ENCODE peak calls at places on chromosome 10, in nine cellular contexts. One of them, this sample, is unnamed.

GRCh38 chr10:119651514-119652327 is 541 bp downstream of the BAG3 start:
- DNase-seq in uterus: peak; percentile 40
- DNase-seq in adrenal gland: no peak
- DNase-seq in breast epithelium: no peak
- DNase-seq in A549: no peak
- DNase-seq in Peyer's patch: no peak
- DNase-seq in heart left ventricle: peak; percentile 32
- DNase-seq in prostate gland: no peak
- DNase-seq in IMR-90: no peak
- DNase-seq in this sample: peak; percentile 90

GRCh38 chr10:43728425-43728824 is 79.7 kb upstream of the ZNF32 start:
- DNase-seq in uterus: no peak
- DNase-seq in adrenal gland: no peak
- DNase-seq in breast epithelium: no peak
- DNase-seq in A549: no peak
- DNase-seq in Peyer's patch: no peak
- DNase-seq in heart left ventricle: no peak
- DNase-seq in prostate gland: no peak
- DNase-seq in IMR-90: no peak
- DNase-seq in this sample: no peak

GRCh38 chr10:20879136-20879535 is 18.0 kb downstream of the NEBL start:
- DNase-seq in uterus: no peak
- DNase-seq in adrenal gland: no peak
- DNase-seq in breast epithelium: no peak
- DNase-seq in A549: no peak
- DNase-seq in Peyer's patch: no peak
- DNase-seq in heart left ventricle: no peak
- DNase-seq in prostate gland: no peak
- DNase-seq in IMR-90: no peak
- DNase-seq in this sample: no peak

GRCh38 chr10:85558533-85558932 is 808.1 kb downstream of the GRID1 start:
- DNase-seq in uterus: no peak
- DNase-seq in adrenal gland: no peak
- DNase-seq in breast epithelium: no peak
- DNase-seq in A549: no peak
- DNase-seq in Peyer's patch: no peak
- DNase-seq in heart left ventricle: no peak
- DNase-seq in prostate gland: no peak
- DNase-seq in IMR-90: no peak
- DNase-seq in this sample: no peak

GRCh38 chr10:105542401-105542800 is 901.3 kb downstream of the SORCS3 start:
- DNase-seq in uterus: no peak
- DNase-seq in adrenal gland: no peak
- DNase-seq in breast epithelium: no peak
- DNase-seq in A549: no peak
- DNase-seq in Peyer's patch: no peak
- DNase-seq in heart left ventricle: no peak
- DNase-seq in prostate gland: no peak
- DNase-seq in IMR-90: no peak
- DNase-seq in this sample: no peak

GRCh38 chr10:52261362-52261761 is 52.7 kb upstream of the DKK1 start:
- DNase-seq in uterus: no peak
- DNase-seq in adrenal gland: no peak
- DNase-seq in breast epithelium: no peak
- DNase-seq in A549: no peak
- DNase-seq in Peyer's patch: no peak
- DNase-seq in heart left ventricle: no peak
- DNase-seq in prostate gland: no peak
- DNase-seq in IMR-90: no peak
- DNase-seq in this sample: no peak

GRCh38 chr10:124619195-124619594 is 125.0 kb downstream of the FAM53B start:
- DNase-seq in uterus: no peak
- DNase-seq in adrenal gland: no peak
- DNase-seq in breast epithelium: peak; percentile 60
- DNase-seq in A549: no peak
- DNase-seq in Peyer's patch: peak; percentile 67
- DNase-seq in heart left ventricle: no peak
- DNase-seq in prostate gland: peak; percentile 80
- DNase-seq in IMR-90: peak; percentile 20
- DNase-seq in this sample: no peak

GRCh38 chr10:131641231-131641630 is 259.6 kb upstream of the PPP2R2D start:
- DNase-seq in uterus: no peak
- DNase-seq in adrenal gland: no peak
- DNase-seq in breast epithelium: no peak
- DNase-seq in A549: no peak
- DNase-seq in Peyer's patch: no peak
- DNase-seq in heart left ventricle: no peak
- DNase-seq in prostate gland: no peak
- DNase-seq in IMR-90: no peak
- DNase-seq in this sample: peak; percentile 53

GRCh38 chr10:142371-142770 is 7.1 kb downstream of the ZMYND11 start:
- DNase-seq in uterus: no peak
- DNase-seq in adrenal gland: no peak
- DNase-seq in breast epithelium: no peak
- DNase-seq in A549: no peak
- DNase-seq in Peyer's patch: no peak
- DNase-seq in heart left ventricle: no peak
- DNase-seq in prostate gland: no peak
- DNase-seq in IMR-90: no peak
- DNase-seq in this sample: no peak

GRCh38 chr10:59382831-59383295 is 20.5 kb upstream of the FAM13C start:
- DNase-seq in uterus: peak; percentile 20
- DNase-seq in adrenal gland: peak; percentile 29
- DNase-seq in breast epithelium: no peak
- DNase-seq in A549: no peak
- DNase-seq in Peyer's patch: no peak
- DNase-seq in heart left ventricle: peak; percentile 41
- DNase-seq in prostate gland: no peak
- DNase-seq in IMR-90: peak; percentile 93
- DNase-seq in this sample: no peak

GRCh38 chr10:48470115-48470892 is 134.6 kb downstream of the ARHGAP22 start:
- DNase-seq in uterus: no peak
- DNase-seq in adrenal gland: no peak
- DNase-seq in breast epithelium: no peak
- DNase-seq in A549: no peak
- DNase-seq in Peyer's patch: peak; percentile 34
- DNase-seq in heart left ventricle: no peak
- DNase-seq in prostate gland: no peak
- DNase-seq in IMR-90: peak; percentile 12
- DNase-seq in this sample: no peak

DNA sequence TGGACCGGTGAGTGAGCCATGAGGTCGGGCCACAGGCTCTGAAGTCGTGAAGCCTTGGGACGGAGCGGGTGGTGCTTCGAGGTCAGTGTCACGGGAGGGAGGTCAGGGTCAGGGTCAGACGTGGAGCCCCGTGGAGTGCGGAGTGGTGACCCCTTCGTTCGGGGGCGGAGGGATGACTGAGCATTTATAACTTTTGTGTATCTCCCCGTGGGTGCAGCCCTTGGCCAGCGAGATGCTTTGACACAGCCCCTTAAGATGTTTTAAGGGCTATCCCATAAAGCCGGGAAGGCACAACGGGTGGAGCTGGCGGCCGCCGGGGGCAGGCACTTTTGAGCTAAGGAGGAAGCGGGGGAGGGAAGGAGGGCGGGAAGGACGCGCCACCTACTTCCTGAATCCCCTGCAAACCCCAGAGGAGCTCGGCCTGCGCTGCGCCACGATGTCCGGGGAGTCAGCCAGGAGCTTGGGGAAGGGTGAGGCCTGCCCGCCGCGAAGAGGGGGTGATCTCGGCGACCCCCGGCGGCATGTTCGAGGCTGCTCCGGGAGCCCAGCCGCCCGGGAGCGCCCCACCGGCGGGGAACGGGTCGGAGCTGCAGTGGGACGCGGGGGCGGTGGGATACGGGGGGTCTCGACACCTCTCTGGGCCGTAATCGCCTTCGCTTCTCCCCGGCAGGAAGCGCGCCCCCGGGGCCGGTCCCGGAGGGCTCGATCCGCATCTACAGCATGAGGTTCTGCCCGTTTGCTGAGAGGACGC is at the start of gene GSTO1:
- DNase-seq in uterus: peak; percentile 83
- DNase-seq in adrenal gland: peak; percentile 84
- DNase-seq in breast epithelium: peak; percentile 76
- DNase-seq in A549: peak; percentile 77
- DNase-seq in Peyer's patch: peak; percentile 90
- DNase-seq in heart left ventricle: peak; percentile 87
- DNase-seq in prostate gland: peak; percentile 74
- DNase-seq in IMR-90: peak; percentile 76
- DNase-seq in this sample: peak; percentile 97
- TF ChIP-seq POLR2A in uterus: peak; percentile 74
- TF ChIP-seq POLR2A in adrenal gland: peak; percentile 75
- TF ChIP-seq POLR2A in breast epithelium: peak; percentile 55
- TF ChIP-seq POLR2A in A549: peak; percentile 90
- TF ChIP-seq POLR2A in Peyer's patch: peak; percentile 59
- TF ChIP-seq POLR2A in heart left ventricle: peak; percentile 77
- TF ChIP-seq POLR2A in prostate gland: peak; percentile 92
- TF ChIP-seq POLR2A in IMR-90: peak; percentile 76
- TF ChIP-seq POLR2A in this sample: no peak

GRCh38 chr10:74384615-74385213 is 233.7 kb downstream of the ADK start:
- DNase-seq in uterus: no peak
- DNase-seq in adrenal gland: no peak
- DNase-seq in breast epithelium: no peak
- DNase-seq in A549: no peak
- DNase-seq in Peyer's patch: no peak
- DNase-seq in heart left ventricle: no peak
- DNase-seq in prostate gland: no peak
- DNase-seq in IMR-90: no peak
- DNase-seq in this sample: no peak

GRCh38 chr10:74380780-74381179 is 229.8 kb downstream of the ADK start:
- DNase-seq in uterus: no peak
- DNase-seq in adrenal gland: no peak
- DNase-seq in breast epithelium: no peak
- DNase-seq in A549: no peak
- DNase-seq in Peyer's patch: no peak
- DNase-seq in heart left ventricle: no peak
- DNase-seq in prostate gland: no peak
- DNase-seq in IMR-90: no peak
- DNase-seq in this sample: no peak

GRCh38 chr10:74381291-74381885 is 230.4 kb downstream of the ADK start:
- DNase-seq in uterus: no peak
- DNase-seq in adrenal gland: no peak
- DNase-seq in breast epithelium: no peak
- DNase-seq in A549: no peak
- DNase-seq in Peyer's patch: no peak
- DNase-seq in heart left ventricle: no peak
- DNase-seq in prostate gland: no peak
- DNase-seq in IMR-90: no peak
- DNase-seq in this sample: no peak

GRCh38 chr10:74383617-74384016 is 232.6 kb downstream of the ADK start:
- DNase-seq in uterus: no peak
- DNase-seq in adrenal gland: no peak
- DNase-seq in breast epithelium: no peak
- DNase-seq in A549: no peak
- DNase-seq in Peyer's patch: no peak
- DNase-seq in heart left ventricle: no peak
- DNase-seq in prostate gland: no peak
- DNase-seq in IMR-90: no peak
- DNase-seq in this sample: no peak

GRCh38 chr10:74382643-74383042 is 231.6 kb downstream of the ADK start:
- DNase-seq in uterus: no peak
- DNase-seq in adrenal gland: no peak
- DNase-seq in breast epithelium: no peak
- DNase-seq in A549: no peak
- DNase-seq in Peyer's patch: no peak
- DNase-seq in heart left ventricle: no peak
- DNase-seq in prostate gland: no peak
- DNase-seq in IMR-90: no peak
- DNase-seq in this sample: no peak
- H3K4me3 ChIP-seq in uterus: no peak overlapping the region
- H3K4me3 ChIP-seq in adrenal gland: no peak overlapping the region
- H3K4me3 ChIP-seq in breast epithelium: no peak overlapping the region
- H3K4me3 ChIP-seq in A549: no peak overlapping the region
- H3K4me3 ChIP-seq in Peyer's patch: no peak overlapping the region
- H3K4me3 ChIP-seq in heart left ventricle: no peak overlapping the region
- H3K4me3 ChIP-seq in prostate gland: no peak overlapping the region
- H3K4me3 ChIP-seq in IMR-90: no peak overlapping the region
- H3K4me3 ChIP-seq in this sample: no peak overlapping the region

GRCh38 chr10:133274751-133275682 is 1.7 kb downstream of the ADAM8 start:
- DNase-seq in uterus: no peak
- DNase-seq in adrenal gland: no peak
- DNase-seq in breast epithelium: no peak
- DNase-seq in A549: no peak
- DNase-seq in Peyer's patch: peak; percentile 87
- DNase-seq in heart left ventricle: no peak
- DNase-seq in prostate gland: no peak
- DNase-seq in IMR-90: no peak
- DNase-seq in this sample: no peak
- TF ChIP-seq CTCF in uterus: no peak
- TF ChIP-seq CTCF in adrenal gland: no peak
- TF ChIP-seq CTCF in breast epithelium: no peak
- TF ChIP-seq CTCF in A549: no peak
- TF ChIP-seq CTCF in Peyer's patch: no peak
- TF ChIP-seq CTCF in heart left ventricle: no peak
- TF ChIP-seq CTCF in prostate gland: no peak
- TF ChIP-seq CTCF in IMR-90: no peak
- TF ChIP-seq CTCF in this sample: no peak

DNA sequence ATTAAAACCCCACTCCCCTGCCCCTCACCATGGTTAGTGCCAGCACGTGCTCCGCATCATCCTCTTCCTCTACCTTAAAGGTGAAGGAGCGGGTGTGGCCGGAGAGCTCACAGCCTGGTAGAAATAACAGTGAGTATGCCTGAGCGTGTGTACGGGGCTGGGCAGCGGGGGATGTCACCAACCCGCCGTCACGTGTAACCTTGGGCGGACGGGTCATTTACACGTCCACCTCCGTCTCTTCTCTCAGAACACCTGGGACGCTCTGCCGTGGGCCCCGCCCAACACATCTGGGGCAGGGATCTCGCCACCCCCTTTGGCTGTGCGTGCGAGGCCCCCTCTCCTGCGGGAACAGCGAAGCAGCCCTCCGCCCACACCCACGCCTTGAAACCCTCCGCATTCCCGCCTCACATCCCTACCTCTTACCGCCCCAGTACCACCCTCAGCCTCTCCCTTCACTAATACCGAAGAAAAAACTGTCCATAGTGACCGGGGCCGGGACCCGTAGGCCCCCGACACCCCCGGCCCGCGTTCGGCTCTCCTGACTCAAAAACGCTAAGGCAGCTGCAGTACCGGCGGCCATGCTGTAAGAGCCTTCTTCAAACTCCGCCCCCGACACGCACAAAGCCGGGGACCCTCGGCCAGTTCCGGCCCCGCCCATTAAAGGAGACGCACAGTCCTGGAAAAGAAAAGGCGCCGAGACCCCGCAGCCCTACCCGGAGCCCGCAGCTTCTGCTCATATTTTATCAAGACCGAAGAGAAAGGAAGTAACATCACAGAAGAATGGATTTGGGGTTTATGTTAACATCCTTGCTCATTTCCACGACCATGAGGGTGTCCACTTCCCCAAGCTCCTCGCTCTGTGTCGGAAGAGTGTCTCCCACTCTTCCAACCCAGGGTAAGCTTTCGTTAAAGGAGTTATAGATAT is at the start of gene NPM3:
- DNase-seq in uterus: peak; percentile 78
- DNase-seq in adrenal gland: peak; percentile 79
- DNase-seq in breast epithelium: peak; percentile 72
- DNase-seq in A549: peak; percentile 81
- DNase-seq in Peyer's patch: peak; percentile 92
- DNase-seq in heart left ventricle: peak; percentile 81
- DNase-seq in prostate gland: peak; percentile 83
- DNase-seq in IMR-90: peak; percentile 70
- DNase-seq in this sample: peak; percentile 81
- TF ChIP-seq POLR2A in uterus: peak; percentile 14
- TF ChIP-seq POLR2A in adrenal gland: peak; percentile 45
- TF ChIP-seq POLR2A in breast epithelium: no peak
- TF ChIP-seq POLR2A in A549: peak; percentile 51
- TF ChIP-seq POLR2A in Peyer's patch: no peak
- TF ChIP-seq POLR2A in heart left ventricle: no peak
- TF ChIP-seq POLR2A in prostate gland: no peak
- TF ChIP-seq POLR2A in IMR-90: peak; percentile 59
- TF ChIP-seq POLR2A in this sample: no peak

GRCh38 chr10:68336952-68337351 is 4.2 kb upstream of the PBLD start:
- DNase-seq in uterus: no peak
- DNase-seq in adrenal gland: no peak
- DNase-seq in breast epithelium: no peak
- DNase-seq in A549: no peak
- DNase-seq in Peyer's patch: no peak
- DNase-seq in heart left ventricle: no peak
- DNase-seq in prostate gland: no peak
- DNase-seq in IMR-90: no peak
- DNase-seq in this sample: no peak
- H3K4me3 ChIP-seq in uterus: peak overlapping the region; percentile 1
- H3K4me3 ChIP-seq in adrenal gland: no peak overlapping the region
- H3K4me3 ChIP-seq in breast epithelium: no peak overlapping the region
- H3K4me3 ChIP-seq in A549: peak overlapping the region; percentile 13
- H3K4me3 ChIP-seq in Peyer's patch: no peak overlapping the region
- H3K4me3 ChIP-seq in heart left ventricle: no peak overlapping the region
- H3K4me3 ChIP-seq in prostate gland: no peak overlapping the region
- H3K4me3 ChIP-seq in IMR-90: no peak overlapping the region
- H3K4me3 ChIP-seq in this sample: no peak overlapping the region